ENCODE peak calls at places on chromosome 14, in six cellular contexts. B is sigmoid colon, L is PC-3, T is A549, J is psoas muscle, O is tibial artery. U is an unnamed sample.

GRCh38 chr14:78721756-78722455 is 551.7 kb downstream of the NRXN3 start:
- DNase-seq in B (no peak), L (no peak), T (no peak), J (no peak), O (no peak), U (no peak)

GRCh38 chr14:58969951-58970751 is 218.3 kb upstream of the DAAM1 start:
- DNase-seq in B (no peak), L (no peak), T (no peak), J (no peak), O (no peak), U (no peak)

GRCh38 chr14:99255621-99256482 is 16.1 kb downstream of the BCL11B start:
- DNase-seq in B (no peak), L (no peak), T (no peak), J (no peak), O (no peak), U (no peak)

GRCh38 chr14:94665121-94665520 is 52.9 kb downstream of the SERPINA3 start:
- DNase-seq in B (peak), L (no peak), T (peak), J (no peak), O (no peak), U (no peak)

GRCh38 chr14:42930058-42930457 is 1323.4 kb downstream of the LRFN5 start:
- DNase-seq in B (no peak), L (no peak), T (peak), J (no peak), O (peak), U (no peak)

GRCh38 chr14:23910081-23910875 is 43.3 kb upstream of the DHRS4 start:
- DNase-seq in B (no peak), L (peak), T (peak), J (no peak), O (peak), U (no peak)

GRCh38 chr14:44847910-44848309 is 113.8 kb downstream of the KLHL28 start:
- DNase-seq in B (no peak), L (peak), T (no peak), J (no peak), O (no peak), U (no peak)

GRCh38 chr14:88551936-88552565 is 2.8 kb downstream of the PTPN21 start:
- DNase-seq in B (peak), L (peak), T (no peak), J (peak), O (no peak), U (no peak)

GRCh38 chr14:61326149-61326548 is 4.8 kb downstream of the PRKCH start:
- DNase-seq in B (no peak), L (no peak), T (no peak), J (no peak), O (no peak), U (no peak)

GRCh38 chr14:24056800-24057184 is 5.0 kb downstream of the CARMIL3 start:
- DNase-seq in B (peak), L (peak), T (no peak), J (no peak), O (no peak), U (no peak)

GRCh38 chr14:61959348-61959747 is 197.1 kb downstream of the SNAPC1 start:
- DNase-seq in B (no peak), L (no peak), T (no peak), J (no peak), O (no peak), U (no peak)

GRCh38 chr14:77529213-77529612 is 30.6 kb upstream of the ISM2 start:
- DNase-seq in B (no peak), L (no peak), T (no peak), J (no peak), O (no peak), U (no peak)

GRCh38 chr14:65860956-65861631 is 448.6 kb downstream of the FUT8 start:
- DNase-seq in B (no peak), L (no peak), T (no peak), J (no peak), O (no peak), U (no peak)

GRCh38 chr14:101721111-101721510 is 40.4 kb upstream of the PPP2R5C start:
- DNase-seq in B (no peak), L (no peak), T (no peak), J (no peak), O (no peak), U (no peak)
- H3K27ac ChIP-seq in B (no peak), L (peak), T (no peak), J (no peak), O (no peak), U (peak)

DNA sequence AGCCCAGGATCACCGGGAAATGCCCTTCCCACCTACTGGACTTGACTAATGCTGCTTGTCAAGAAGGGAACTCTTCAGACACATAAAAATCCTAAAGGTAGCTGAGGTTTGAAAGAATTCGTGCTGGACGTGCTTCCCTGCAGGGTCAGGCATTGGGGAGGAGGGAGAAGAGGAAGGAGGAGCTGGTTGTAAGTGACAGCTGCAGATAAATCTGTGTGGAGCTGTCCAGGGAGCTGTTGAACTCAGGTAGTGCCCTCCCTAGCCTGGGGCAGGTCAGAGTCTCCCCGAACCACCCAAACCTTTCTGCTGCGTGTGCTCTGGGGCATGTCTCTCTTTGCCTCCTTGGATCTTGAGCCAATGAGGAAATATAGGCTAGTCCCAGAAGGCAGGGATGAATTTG is 23.7 kb upstream of the FOS start:
- DNase-seq in B (no peak), L (peak), T (no peak), J (no peak), O (no peak), U (peak)
- H3K27ac ChIP-seq in B (no peak), L (peak), T (no peak), J (peak), O (peak), U (peak)

GRCh38 chr14:51023964-51024363 is 70.9 kb downstream of the TRIM9 start:
- DNase-seq in B (no peak), L (no peak), T (no peak), J (no peak), O (no peak), U (no peak)
- H3K27ac ChIP-seq in B (peak), L (no peak), T (no peak), J (no peak), O (no peak), U (no peak)

GRCh38 chr14:96145116-96145864 is 59.3 kb upstream of the BDKRB2 start:
- DNase-seq in B (no peak), L (peak), T (no peak), J (no peak), O (no peak), U (no peak)
- H3K27ac ChIP-seq in B (peak), L (peak), T (peak), J (no peak), O (peak), U (no peak)

GRCh38 chr14:103016071-103016470 is 41.3 kb downstream of the CDC42BPB start:
- DNase-seq in B (no peak), L (no peak), T (no peak), J (peak), O (no peak), U (no peak)
- H3K27ac ChIP-seq in B (no peak), L (no peak), T (no peak), J (no peak), O (no peak), U (no peak)

GRCh38 chr14:71006200-71006563 is 98.9 kb downstream of the PCNX1 start:
- DNase-seq in B (no peak), L (peak), T (no peak), J (no peak), O (no peak), U (no peak)
- H3K27ac ChIP-seq in B (no peak), L (peak), T (no peak), J (no peak), O (no peak), U (peak)

DNA sequence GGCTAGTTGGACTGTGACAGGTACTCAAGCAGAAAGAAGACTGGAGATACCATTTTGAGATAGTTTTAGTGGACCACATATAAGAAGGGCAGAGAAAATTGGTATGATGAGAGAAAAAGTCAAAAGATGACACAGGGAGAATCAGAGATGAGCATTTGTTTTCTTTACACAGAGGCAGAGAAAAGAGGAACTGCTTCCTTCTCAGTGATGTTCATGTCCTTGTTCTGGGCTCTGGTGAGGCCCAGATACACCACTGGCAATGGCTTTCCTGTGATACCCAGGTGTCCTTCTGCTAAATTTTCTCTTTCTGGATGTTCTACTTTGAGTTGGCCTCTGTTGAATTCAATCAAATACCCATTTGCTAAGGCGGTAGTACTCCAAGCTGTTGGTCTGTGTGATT is 1782.7 kb upstream of the SEL1L start:
- DNase-seq in B (no peak), L (no peak), T (no peak), J (no peak), O (no peak), U (no peak)
- H3K27ac ChIP-seq in B (no peak), L (no peak), T (no peak), J (no peak), O (no peak), U (no peak)

GRCh38 chr14:106294324-106294723 is 767.9 kb downstream of the TMEM121 start:
- DNase-seq in B (no peak), L (no peak), T (no peak), J (no peak), O (no peak), U (no peak)
- H3K27ac ChIP-seq in B (no peak), L (no peak), T (no peak), J (no peak), O (no peak), U (no peak)

GRCh38 chr14:53011053-53011462 is 60.2 kb upstream of the FERMT2 start:
- DNase-seq in B (peak), L (peak), T (peak), J (peak), O (peak), U (no peak)
- H3K27ac ChIP-seq in B (peak), L (peak), T (peak), J (peak), O (peak), U (no peak)

U was measured in epithelial cell of prostate.